ENCODE peak calls at places on chromosome 21, in five cellular contexts. L is PC-3, C is endothelial cell of umbilical vein, Z is psoas muscle, X is endodermal cell. F is an unnamed sample. For H3K4me1, the result is how much of the 10 kb centered on the place peaks cover.

GRCh38 chr21:14890141-14890540 is 174.7 kb downstream of the NRIP1 start:
- DNase-seq in C (no peak), L (no peak), Z (no peak), X (no peak), F (no peak)

GRCh38 chr21:20875741-20876140 is 122.5 kb upstream of the NCAM2 start:
- DNase-seq in Z (no peak), X (no peak), C (no peak), L (peak), F (no peak)

GRCh38 chr21:38386967-38387366 is 111.3 kb downstream of the ERG start:
- DNase-seq in Z (no peak), X (no peak), L (no peak), C (no peak), F (no peak)

GRCh38 chr21:29342394-29342957 is 43.8 kb downstream of the BACH1 start:
- DNase-seq in C (peak), Z (peak), X (no peak), L (peak), F (peak)

GRCh38 chr21:15327637-15328265 is 263.0 kb upstream of the NRIP1 start:
- DNase-seq in X (no peak), C (no peak), Z (no peak), L (no peak), F (no peak)

GRCh38 chr21:28439852-28440251 is 552.8 kb downstream of the LTN1 start:
- DNase-seq in L (no peak), Z (no peak), X (no peak), C (no peak), F (no peak)

GRCh38 chr21:14405225-14405624 is 22.3 kb upstream of the HSPA13 start:
- DNase-seq in Z (no peak), C (no peak), X (no peak), L (no peak), F (no peak)

GRCh38 chr21:32917392-32918135 is 108.2 kb upstream of the OLIG2 start:
- DNase-seq in X (no peak), C (no peak), Z (peak), L (no peak), F (no peak)

GRCh38 chr21:45987121-45987711 is 5.6 kb downstream of the COL6A1 start:
- DNase-seq in Z (no peak), C (no peak), L (no peak), X (no peak), F (peak)

GRCh38 chr21:16072692-16073091 is 342.9 kb downstream of the USP25 start:
- DNase-seq in C (no peak), X (no peak), Z (no peak), L (peak), F (peak)

GRCh38 chr21:15094706-15095105 is 29.9 kb upstream of the NRIP1 start:
- DNase-seq in L (no peak), X (no peak), Z (no peak), C (no peak), F (no peak)

GRCh38 chr21:41390043-41390639 is 28.3 kb downstream of the MX2 start:
- DNase-seq in L (no peak), X (peak), C (no peak), Z (no peak), F (no peak)

DNA sequence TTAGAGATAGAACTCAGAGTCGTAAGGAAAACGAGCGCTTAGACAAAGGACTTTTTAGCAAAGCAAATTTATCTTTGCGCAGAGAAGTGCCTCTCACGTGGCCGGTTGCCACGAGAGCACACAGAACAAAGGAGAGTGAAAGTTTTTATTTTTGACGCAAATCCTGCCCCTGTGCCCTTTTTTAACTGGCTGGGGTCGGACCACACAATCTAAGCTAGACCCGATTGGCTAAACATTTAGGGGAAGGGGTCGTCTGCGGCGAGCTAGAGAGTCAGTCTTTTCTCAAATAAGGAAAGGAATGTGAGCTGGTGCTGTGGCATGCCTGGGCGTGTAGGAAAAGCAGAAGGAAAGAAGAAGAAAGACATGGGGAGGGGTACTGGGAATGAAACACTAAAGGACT is 2.4 kb downstream of the KRTAP10-2 start:
- DNase-seq in Z (no peak), C (no peak), L (no peak), X (peak), F (no peak)
- H3K4me1 ChIP-seq in Z (under half), C (under half), L (under half), X (under half), F (under half)

DNA sequence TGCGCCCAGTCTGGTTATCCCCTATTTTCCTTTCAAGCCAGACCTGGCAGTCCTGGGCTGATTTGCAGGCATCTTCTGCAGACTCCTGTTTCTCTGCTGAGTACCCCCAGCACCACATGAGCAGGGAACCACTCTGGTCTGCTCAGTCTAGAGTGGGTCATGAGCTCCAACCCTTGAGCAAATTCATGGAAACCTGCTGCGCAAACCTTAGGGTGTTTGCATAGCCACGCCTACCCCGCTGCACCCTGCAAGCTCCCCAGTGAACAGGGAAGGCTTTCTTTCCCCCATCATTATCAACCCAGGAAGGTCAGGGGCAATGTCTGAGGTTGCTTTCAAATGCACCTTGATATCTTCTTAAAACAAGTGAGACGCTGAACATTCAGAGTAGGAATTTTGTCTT is 11.0 kb upstream of the KCNE1 start:
- DNase-seq in X (no peak), C (no peak), L (no peak), Z (no peak), F (no peak)
- H3K4me1 ChIP-seq in X (under half), C (under half), L (under half), Z (under half), F (under half)

DNA sequence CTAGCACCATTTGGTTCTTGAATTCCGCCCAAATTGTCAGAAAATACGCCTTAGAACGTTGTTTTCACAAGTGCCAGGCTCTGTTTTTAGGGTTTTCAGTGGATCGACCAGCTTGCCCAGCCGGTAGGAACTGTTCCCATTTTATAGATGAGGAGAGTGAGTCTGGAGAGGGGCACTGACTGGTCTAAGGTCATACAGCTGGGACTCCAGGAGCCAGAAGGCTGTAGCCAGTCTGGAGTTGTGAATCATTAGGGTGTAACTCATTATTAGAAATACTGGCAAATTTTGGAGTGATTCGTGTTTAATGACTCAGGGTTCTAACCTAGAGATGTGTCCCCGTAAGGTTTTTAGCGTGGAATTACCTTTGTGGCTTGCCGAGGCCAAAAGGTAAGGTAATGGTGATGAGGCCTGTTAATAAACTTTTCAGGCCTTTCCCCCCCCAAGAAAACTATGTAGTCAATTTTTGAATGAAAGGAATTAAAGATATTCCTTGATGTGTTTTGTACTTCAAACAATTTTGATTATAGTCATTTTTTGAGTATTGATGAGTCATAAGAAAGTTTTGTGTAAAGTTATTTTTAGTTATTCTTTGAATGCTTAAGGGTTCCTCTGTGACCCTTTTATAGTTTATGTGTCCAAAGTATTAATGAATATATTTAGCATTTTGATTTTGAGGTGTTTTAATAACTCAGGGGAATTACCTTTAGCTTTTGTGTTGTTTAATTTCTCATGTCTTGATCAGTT is 2.1 kb downstream of the DYRK1A start:
- DNase-seq in C (peak), X (peak), Z (no peak), L (peak), F (no peak)
- H3K4me1 ChIP-seq in C (half or more), X (under half), Z (half or more), L (under half), F (under half)

GRCh38 chr21:42530167-42530518 is 16.5 kb downstream of the SLC37A1 start:
- DNase-seq in C (no peak), X (no peak), Z (no peak), L (no peak), F (no peak)
- H3K4me1 ChIP-seq in C (under half), X (under half), Z (half or more), L (under half), F (under half)

DNA sequence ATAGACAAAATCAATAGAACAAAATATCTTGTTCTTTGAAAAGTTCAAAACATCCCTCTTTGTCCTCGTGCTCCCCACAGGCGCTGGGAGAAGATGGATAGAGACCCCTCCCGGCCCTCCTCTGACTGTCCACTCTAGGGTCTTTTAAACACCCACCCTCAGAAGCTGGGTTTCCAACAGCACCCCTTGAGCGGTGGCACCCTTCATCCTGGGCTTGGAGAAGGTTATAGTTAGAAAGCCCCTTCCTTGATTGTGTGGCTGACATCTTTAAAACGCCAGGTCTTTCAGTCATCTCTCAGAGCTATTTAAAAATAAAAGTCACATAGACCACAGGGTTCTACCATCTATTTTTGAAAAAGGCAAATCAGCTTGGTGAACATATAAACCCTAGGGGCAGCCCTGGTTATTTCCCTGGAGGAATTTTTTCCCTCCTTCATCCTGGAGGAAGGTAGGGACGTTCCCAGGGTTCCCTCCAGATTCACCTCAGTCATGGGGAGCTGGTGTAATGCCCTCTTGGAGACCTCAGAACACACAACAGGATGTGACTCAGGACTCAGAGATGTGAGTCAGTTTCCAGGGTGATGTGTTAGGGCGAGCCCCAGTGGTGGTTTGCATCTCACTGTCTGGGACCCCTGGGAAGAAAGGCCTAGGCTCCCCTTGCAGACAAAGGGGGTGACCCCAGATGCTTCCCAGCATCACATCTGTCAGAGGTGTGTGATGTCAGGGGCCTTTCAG is 138.5 kb downstream of the CLIC6 start:
- DNase-seq in X (peak), L (peak), C (peak), Z (no peak), F (no peak)
- H3K4me1 ChIP-seq in X (under half), L (half or more), C (under half), Z (under half), F (under half)

DNA sequence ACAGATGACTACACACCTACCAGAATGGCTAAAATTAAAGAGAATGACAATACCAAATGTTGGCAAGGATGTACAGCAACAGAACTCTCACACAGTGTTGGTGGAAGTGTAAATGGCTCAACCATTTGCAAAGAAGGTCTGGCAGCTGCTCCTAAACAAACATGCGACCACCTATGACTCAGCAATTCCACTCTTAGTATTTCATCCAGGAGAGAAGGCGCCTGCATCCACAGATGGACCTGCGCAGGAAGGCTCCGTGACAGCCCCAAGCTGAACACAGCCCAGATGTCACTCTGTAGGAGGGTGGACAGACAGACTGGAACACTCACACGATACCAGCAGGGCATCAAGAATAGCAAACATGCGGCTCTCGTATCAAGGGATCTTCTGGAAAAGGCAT is 6.7 kb downstream of the PTTG1IP start:
- DNase-seq in L (peak), C (peak), X (no peak), Z (no peak), F (no peak)
- H3K4me1 ChIP-seq in L (half or more), C (half or more), X (under half), Z (half or more), F (under half)

F was measured in uterus.